ENCODE peak calls at places on chromosome 11, in six cellular contexts. M is astrocyte of the spinal cord, I is fibroblast of lung, A is adrenal gland, E is psoas muscle, Q is dorsolateral prefrontal cortex. T is an unnamed sample.
A peak's percentile ranks its signal among the peaks of the same experiment; 100 is the strongest.

GRCh38 chr11:6606471-6607189 is 3.1 kb downstream of the ILK start:
- DNase-seq in M (peak; percentile 92), I (peak; percentile 93), A (peak; percentile 93), E (peak; percentile 91), Q (peak; percentile 80), T (peak; percentile 94)

GRCh38 chr11:17780668-17781067 is 46.1 kb downstream of the KCNC1 start:
- DNase-seq in M (no peak), I (no peak), A (no peak), E (no peak), Q (no peak), T (no peak)

GRCh38 chr11:21268036-21268435 is 598.6 kb downstream of the NELL1 start:
- DNase-seq in M (no peak), I (no peak), A (no peak), E (no peak), Q (no peak), T (no peak)

GRCh38 chr11:35418282-35418846 is 994 bp downstream of the SLC1A2 start:
- DNase-seq in M (no peak), I (no peak), A (no peak), E (no peak), Q (no peak), T (no peak)

GRCh38 chr11:130178441-130178971 is 18.9 kb downstream of the ST14 start:
- DNase-seq in M (no peak), I (no peak), A (no peak), E (no peak), Q (no peak), T (no peak)

GRCh38 chr11:83079820-83080219 is 8.1 kb upstream of the RAB30 start:
- DNase-seq in M (no peak), I (no peak), A (no peak), E (no peak), Q (no peak), T (no peak)

GRCh38 chr11:35337136-35337918 is 82.0 kb downstream of the SLC1A2 start:
- DNase-seq in M (peak; percentile 98), I (peak; percentile 97), A (no peak), E (no peak), Q (no peak), T (peak; percentile 97)

GRCh38 chr11:131425285-131425684 is 54.9 kb downstream of the NTM start:
- DNase-seq in M (no peak), I (no peak), A (no peak), E (no peak), Q (no peak), T (no peak)

GRCh38 chr11:45745065-45745811 is 59.7 kb upstream of the SLC35C1 start:
- DNase-seq in M (no peak), I (no peak), A (no peak), E (peak; percentile 63), Q (no peak), T (peak; percentile 10)

GRCh38 chr11:69536406-69536805 is 54.9 kb downstream of the LINC01488 start:
- DNase-seq in M (no peak), I (no peak), A (peak; percentile 1), E (no peak), Q (no peak), T (no peak)

GRCh38 chr11:120708511-120709183 is 197.1 kb downstream of the GRIK4 start:
- DNase-seq in M (no peak), I (no peak), A (no peak), E (no peak), Q (no peak), T (no peak)

GRCh38 chr11:56848105-56848809 is 99.8 kb upstream of the OR9G4 start:
- DNase-seq in M (no peak), I (no peak), A (no peak), E (no peak), Q (no peak), T (no peak)

GRCh38 chr11:118939948-118940598 is 14.3 kb upstream of the BCL9L start:
- DNase-seq in M (no peak), I (no peak), A (peak; percentile 32), E (no peak), Q (no peak), T (no peak)

GRCh38 chr11:26993965-26994446 is at the start of gene FIBIN:
- DNase-seq in M (peak; percentile 80), I (peak; percentile 89), A (peak; percentile 14), E (peak; percentile 25), Q (peak; percentile 26), T (peak; percentile 89)

GRCh38 chr11:61536676-61537270 is 28.2 kb downstream of the LRRC10B start:
- DNase-seq in M (no peak), I (no peak), A (no peak), E (no peak), Q (no peak), T (no peak)

GRCh38 chr11:36065436-36065835 is 121.6 kb downstream of the LDLRAD3 start:
- DNase-seq in M (no peak), I (no peak), A (no peak), E (no peak), Q (no peak), T (peak; percentile 79)

GRCh38 chr11:282171-282570 is 4.0 kb downstream of the NLRP6 start:
- DNase-seq in M (no peak), I (no peak), A (peak; percentile 3), E (no peak), Q (no peak), T (no peak)

GRCh38 chr11:73757598-73757997 is 3.3 kb downstream of the RAB6A start:
- DNase-seq in M (no peak), I (peak; percentile 53), A (no peak), E (no peak), Q (no peak), T (peak; percentile 23)

GRCh38 chr11:21866781-21867180 is 326.1 kb upstream of the ANO5 start:
- DNase-seq in M (no peak), I (no peak), A (no peak), E (no peak), Q (no peak), T (no peak)

GRCh38 chr11:132058211-132058772 is 687.9 kb downstream of the NTM start:
- DNase-seq in M (peak; percentile 51), I (peak; percentile 13), A (peak; percentile 18), E (no peak), Q (peak; percentile 41), T (peak; percentile 8)

GRCh38 chr11:10459029-10459970 is 4.2 kb downstream of the AMPD3 start:
- DNase-seq in M (no peak), I (no peak), A (no peak), E (no peak), Q (no peak), T (no peak)
- H3K4me3 ChIP-seq in M (no peak overlapping the region), I (no peak overlapping the region), A (no peak overlapping the region), E (peak overlapping the region; percentile 75), Q (no peak overlapping the region), T (no peak overlapping the region)

DNA sequence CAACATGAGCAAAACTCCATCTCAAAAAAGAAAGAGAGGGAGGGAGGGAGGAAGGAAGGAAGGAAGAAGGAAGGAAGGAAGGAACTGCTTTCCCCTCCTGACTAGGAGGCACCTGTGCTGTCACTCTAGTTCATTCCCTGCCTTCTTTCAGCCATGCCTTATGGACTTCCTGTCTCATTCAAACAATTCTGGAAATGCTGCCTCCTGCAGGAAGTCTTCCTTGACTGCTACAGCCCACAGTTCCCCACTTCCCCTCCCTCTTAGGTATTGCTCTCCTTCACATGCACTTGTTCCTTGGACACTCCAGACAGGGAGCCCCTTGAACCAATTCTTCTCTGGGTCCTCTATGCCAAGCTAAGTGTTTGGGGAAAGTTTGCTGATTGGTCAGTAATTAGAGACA is 31.6 kb upstream of the WNT11 start:
- DNase-seq in M (no peak), I (peak; percentile 15), A (no peak), E (no peak), Q (no peak), T (no peak)
- TF ChIP-seq CTCF in M (peak; percentile 7), I (no peak), A (no peak), E (no peak), Q (no peak), T (no peak)

GRCh38 chr11:64891215-64891848 is 12.9 kb upstream of the EHD1 start:
- DNase-seq in M (no peak), I (no peak), A (no peak), E (no peak), Q (no peak), T (no peak)
- H3K4me3 ChIP-seq in M (no peak overlapping the region), I (no peak overlapping the region), A (no peak overlapping the region), E (no peak overlapping the region), Q (no peak overlapping the region), T (no peak overlapping the region)

GRCh38 chr11:78810489-78811090 is 235.9 kb upstream of the NARS2 start:
- DNase-seq in M (no peak), I (no peak), A (no peak), E (no peak), Q (no peak), T (no peak)

GRCh38 chr11:78811622-78812021 is 237.0 kb upstream of the NARS2 start:
- DNase-seq in M (no peak), I (no peak), A (no peak), E (no peak), Q (no peak), T (no peak)

GRCh38 chr11:78809931-78810481 is 235.3 kb upstream of the NARS2 start:
- DNase-seq in M (peak; percentile 43), I (peak; percentile 94), A (no peak), E (no peak), Q (no peak), T (peak; percentile 79)

GRCh38 chr11:78815631-78816232 is 241.1 kb upstream of the NARS2 start:
- DNase-seq in M (no peak), I (no peak), A (no peak), E (no peak), Q (no peak), T (no peak)

GRCh38 chr11:78812513-78813293 is 238.0 kb upstream of the NARS2 start:
- DNase-seq in M (no peak), I (peak; percentile 59), A (no peak), E (no peak), Q (no peak), T (no peak)
- TF ChIP-seq CTCF in M (no peak), I (no peak), A (no peak), E (no peak), Q (no peak), T (no peak)

DNA sequence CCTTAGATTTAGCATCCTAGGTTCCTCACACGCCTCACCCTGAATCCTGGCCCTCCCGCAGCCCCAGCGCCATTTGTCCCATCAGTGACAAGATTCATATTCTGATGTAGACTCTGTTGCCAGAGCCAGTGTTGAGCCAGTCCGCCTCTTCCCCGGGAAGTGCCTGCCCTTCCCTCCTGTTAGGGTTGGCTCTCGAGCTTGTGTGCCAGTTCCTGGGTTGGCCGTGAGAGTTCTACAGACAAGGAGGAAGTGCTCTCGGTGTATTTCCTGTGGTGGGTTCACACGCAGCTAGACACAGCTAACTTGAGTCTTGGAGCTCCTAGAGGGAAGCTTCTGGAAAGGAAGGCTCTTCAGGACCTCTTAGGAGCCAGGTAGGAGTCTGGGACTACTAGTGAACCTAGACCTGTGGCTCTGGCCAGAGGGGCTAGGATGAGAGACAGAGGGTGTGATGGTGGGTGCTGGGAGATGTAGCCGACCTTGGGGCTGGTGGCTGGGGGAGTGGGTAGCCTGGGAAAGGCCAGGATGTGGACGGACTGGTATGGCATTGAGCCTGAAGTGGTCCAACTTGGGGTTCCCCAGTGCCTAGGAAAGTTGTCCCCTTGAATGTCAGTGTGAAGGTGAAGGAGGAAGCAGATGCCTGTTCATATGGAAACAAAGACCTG is at the start of gene IL18BP:
- DNase-seq in M (no peak), I (no peak), A (peak; percentile 52), E (no peak), Q (no peak), T (no peak)
- H3K4me3 ChIP-seq in M (no peak within 1 kb of the TSS), I (peak within 1 kb of the TSS; percentile 12), A (no peak within 1 kb of the TSS), E (peak within 1 kb of the TSS; percentile 41), Q (peak within 1 kb of the TSS; percentile 24), T (peak within 1 kb of the TSS; percentile 24)

GRCh38 chr11:33716236-33716635 is 15.6 kb upstream of the C11orf91 start:
- DNase-seq in M (peak; percentile 48), I (peak; percentile 60), A (no peak), E (no peak), Q (no peak), T (peak; percentile 53)
- TF ChIP-seq CTCF in M (peak; percentile 53), I (peak; percentile 34), A (peak; percentile 42), E (peak; percentile 55), Q (peak; percentile 25), T (peak; percentile 49)

T was measured in fibroblast of villous mesenchyme.